ENCODE peak calls at places on chromosome 15, in four cellular contexts. O is transverse colon, Y is suprapubic skin, C is body of pancreas. X is an unnamed sample.
A peak's percentile ranks its signal among the peaks of the same experiment; 100 is the strongest.

GRCh38 chr15:42491540-42492225 is 742 bp upstream of the ZNF106 start:
- DNase-seq in C (no peak), Y (no peak), O (no peak), X (no peak)

GRCh38 chr15:91319715-91320059 is 219.6 kb downstream of the SV2B start:
- DNase-seq in Y (no peak), C (no peak), O (no peak), X (no peak)

GRCh38 chr15:29067949-29068348 is 182.2 kb downstream of the APBA2 start:
- DNase-seq in C (no peak), O (no peak), Y (no peak), X (no peak)

GRCh38 chr15:95996494-95996893 is 334.0 kb upstream of the NR2F2 start:
- DNase-seq in C (no peak), O (no peak), Y (no peak), X (no peak)

GRCh38 chr15:90571063-90571541 is 41.4 kb downstream of the CRTC3 start:
- DNase-seq in C (no peak), Y (no peak), O (peak; percentile 74), X (peak; percentile 23)

GRCh38 chr15:51750942-51751686 is at the start of gene TMOD2:
- DNase-seq in C (peak; percentile 62), O (peak; percentile 49), Y (no peak), X (no peak)

GRCh38 chr15:25183581-25184330 is 229.0 kb downstream of the SNRPN start:
- DNase-seq in Y (peak; percentile 29), C (peak; percentile 1), O (no peak), X (no peak)

GRCh38 chr15:65836665-65837064 is 32.6 kb upstream of the RAB11A start:
- DNase-seq in O (no peak), Y (no peak), C (no peak), X (no peak)

GRCh38 chr15:92719024-92719423 is 63.4 kb upstream of the FAM174B start:
- DNase-seq in C (no peak), Y (no peak), O (no peak), X (no peak)

GRCh38 chr15:74725845-74726773 is 781 bp upstream of the CYP1A1 start:
- DNase-seq in C (peak; percentile 55), Y (peak; percentile 79), O (peak; percentile 44), X (no peak)

GRCh38 chr15:57896114-57896513 is 169.4 kb downstream of the ALDH1A2 start:
- DNase-seq in C (no peak), Y (no peak), O (no peak), X (no peak)

GRCh38 chr15:48005921-48006541 is 114.8 kb upstream of the SLC24A5 start:
- DNase-seq in O (no peak), C (no peak), Y (peak; percentile 81), X (no peak)

GRCh38 chr15:69862540-69862939 is 235.2 kb downstream of the TLE3 start:
- DNase-seq in Y (no peak), C (no peak), O (no peak), X (no peak)

GRCh38 chr15:66723826-66724731 is 22.0 kb downstream of the SMAD6 start:
- DNase-seq in O (no peak), Y (no peak), C (no peak), X (no peak)

GRCh38 chr15:67853454-67853853 is 13.6 kb upstream of the RNU6-1 start:
- DNase-seq in Y (no peak), C (no peak), O (no peak), X (no peak)

GRCh38 chr15:76582550-76582949 is 246.0 kb downstream of the ISL2 start:
- DNase-seq in Y (no peak), C (no peak), O (no peak), X (no peak)

GRCh38 chr15:70071799-70072198 is 25.9 kb downstream of the TLE3 start:
- DNase-seq in Y (no peak), C (no peak), O (no peak), X (no peak)

GRCh38 chr15:66821307-66821706 is 119.3 kb downstream of the SMAD6 start:
- DNase-seq in Y (no peak), C (no peak), O (no peak), X (no peak)

GRCh38 chr15:93485922-93486327 is 396.9 kb upstream of the RGMA start:
- DNase-seq in Y (no peak), C (peak; percentile 88), O (no peak), X (no peak)

GRCh38 chr15:52642386-52643361 is 36.5 kb downstream of the ATOSA start:
- DNase-seq in Y (no peak), O (no peak), C (no peak), X (peak; percentile 7)

GRCh38 chr15:40584191-40584590 is 9.9 kb upstream of the KNL1 start:
- DNase-seq in Y (no peak), C (no peak), O (no peak), X (no peak)

GRCh38 chr15:70141376-70142071 is 43.8 kb upstream of the TLE3 start:
- DNase-seq in O (no peak), Y (no peak), C (no peak), X (no peak)

GRCh38 chr15:75104804-75105557 is 81.6 kb downstream of the PPCDC start:
- DNase-seq in C (no peak), O (peak; percentile 50), Y (no peak), X (peak; percentile 64)

GRCh38 chr15:51401872-51402517 is 60.5 kb downstream of the GLDN start:
- DNase-seq in O (peak; percentile 19), Y (no peak), C (peak; percentile 53), X (peak; percentile 38)

GRCh38 chr15:81809543-81809942 is 236.3 kb downstream of the MEX3B start:
- DNase-seq in Y (no peak), O (no peak), C (peak; percentile 30), X (no peak)

GRCh38 chr15:80059786-80060489 is 462 bp downstream of the ZFAND6 start:
- DNase-seq in C (peak; percentile 59), Y (peak; percentile 83), O (peak; percentile 48), X (peak; percentile 42)
- TF ChIP-seq POLR2A in C (peak; percentile 27), Y (no peak), O (no peak), X (no peak)

GRCh38 chr15:63502137-63502801 is 2.1 kb upstream of the USP3 start:
- DNase-seq in Y (no peak), O (peak; percentile 52), C (peak; percentile 56), X (no peak)

GRCh38 chr15:63504247-63504978 is at the start of gene USP3:
- DNase-seq in O (peak; percentile 97), C (peak; percentile 94), Y (peak; percentile 96), X (no peak)

GRCh38 chr15:63501256-63502089 is 2.9 kb upstream of the USP3 start:
- DNase-seq in C (peak; percentile 83), O (peak; percentile 83), Y (peak; percentile 92), X (no peak)

GRCh38 chr15:63503739-63504246 is 600 bp upstream of the USP3 start:
- DNase-seq in C (peak; percentile 77), O (peak; percentile 77), Y (no peak), X (no peak)

GRCh38 chr15:63502843-63503738 is 1.3 kb upstream of the USP3 start:
- DNase-seq in Y (peak; percentile 96), O (peak; percentile 96), C (peak; percentile 96), X (peak; percentile 47)
- TF ChIP-seq POLR2A in Y (peak; percentile 74), O (peak; percentile 71), C (peak; percentile 77), X (no peak)

GRCh38 chr15:100920516-100921135 is 1.5 kb downstream of the LRRK1 start:
- DNase-seq in O (no peak), C (no peak), Y (no peak), X (no peak)

GRCh38 chr15:100922192-100923040 is 3.3 kb downstream of the LRRK1 start:
- DNase-seq in C (no peak), Y (no peak), O (no peak), X (no peak)

GRCh38 chr15:100919481-100920405 is 586 bp downstream of the LRRK1 start:
- DNase-seq in O (peak; percentile 39), Y (no peak), C (peak; percentile 41), X (peak; percentile 44)

GRCh38 chr15:100918034-100918689 is 995 bp upstream of the LRRK1 start:
- DNase-seq in C (peak; percentile 88), Y (peak; percentile 88), O (peak; percentile 90), X (peak; percentile 80)

DNA sequence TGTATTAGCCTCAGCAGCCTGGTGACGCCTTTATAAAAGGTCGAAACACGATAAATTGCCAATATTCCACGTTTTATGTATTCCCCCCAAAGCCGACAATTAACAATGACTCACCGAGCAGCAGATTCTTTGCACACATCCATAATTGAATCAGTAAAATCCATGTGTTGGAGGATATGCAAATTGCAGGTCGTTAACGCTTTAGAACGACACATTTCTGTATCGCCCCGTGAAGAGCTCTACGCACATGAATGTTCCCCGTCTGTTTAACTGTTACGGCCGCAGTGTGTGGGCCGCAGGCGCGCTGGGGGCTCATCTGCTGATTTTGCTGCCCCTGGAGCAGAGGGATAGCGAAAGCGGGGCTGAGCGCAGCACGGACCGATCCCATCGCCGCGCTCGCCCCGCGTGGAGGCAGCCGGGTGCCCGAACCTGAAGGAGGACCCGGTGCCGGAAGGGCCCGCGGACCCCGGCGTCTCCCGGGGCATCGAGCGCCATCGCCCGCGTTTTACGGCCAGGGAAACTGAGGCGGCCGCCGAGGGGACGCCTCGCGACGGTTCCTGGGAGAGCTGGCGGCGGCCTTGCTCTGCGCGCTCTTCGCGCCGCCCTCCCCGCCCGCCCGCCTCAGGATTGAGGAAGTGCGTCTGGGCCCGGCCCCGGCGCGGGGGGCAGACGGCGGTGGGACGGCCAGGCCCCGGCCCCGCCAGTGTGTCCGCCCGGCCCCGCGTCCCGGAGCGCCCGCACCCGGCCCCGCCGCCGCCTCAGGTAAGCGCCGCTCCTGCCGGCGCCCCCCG is at the start of gene LRRK1:
- DNase-seq in Y (no peak), C (peak; percentile 64), O (peak; percentile 52), X (peak; percentile 27)
- TF ChIP-seq POLR2A in Y (no peak), C (peak; percentile 20), O (peak; percentile 23), X (no peak)

DNA sequence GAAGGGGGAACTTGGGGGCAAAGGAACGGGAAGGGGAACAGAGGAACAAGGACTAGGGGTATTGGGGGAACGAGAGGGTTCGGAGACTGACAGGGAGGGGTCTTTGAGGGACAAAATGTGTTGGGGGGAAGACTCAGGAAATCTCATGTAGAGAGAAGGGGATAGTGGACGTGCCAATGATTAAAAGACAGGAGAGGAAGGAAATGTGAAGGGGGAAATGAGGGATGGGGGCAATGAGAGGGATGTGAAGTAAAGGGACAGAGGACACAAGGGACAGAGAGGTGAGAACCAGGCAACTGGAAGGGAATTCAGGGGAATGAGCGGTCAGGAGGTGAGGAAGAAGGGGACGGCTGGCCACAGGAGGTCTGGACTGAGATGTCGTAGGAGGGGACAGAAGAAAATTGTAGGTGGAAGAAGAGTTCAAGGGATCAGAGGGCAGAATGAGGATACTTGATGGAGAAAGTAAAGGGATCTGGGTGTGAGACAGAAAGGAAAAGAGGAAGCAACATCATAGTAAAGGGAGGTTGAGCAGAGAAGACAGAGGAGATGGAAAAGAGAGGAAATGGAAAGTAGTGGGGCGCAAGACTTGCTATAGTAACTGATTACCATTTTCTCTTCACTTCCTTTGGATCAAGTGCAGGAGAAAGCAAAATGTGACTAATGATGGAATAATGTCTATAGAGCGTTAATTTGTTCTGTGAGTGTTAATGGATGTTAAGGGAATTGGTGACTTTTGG is 717 bp downstream of the RAB8B start:
- DNase-seq in Y (no peak), O (no peak), C (no peak), X (no peak)
- TF ChIP-seq POLR2A in Y (peak; percentile 9), O (no peak), C (no peak), X (no peak)

X was measured in H54.